ENCODE peak calls at places on chromosomes 2 and 18, in nine cellular contexts. Z is CD4-positive, CD25-positive, alpha-beta regulatory T cell; E is upper lobe of right lung; I is A673; J is colonic mucosa; K is breast epithelium; Y is HCT116; N is cardiac muscle cell; Q is heart left ventricle. F is an unnamed sample. For H3K4me1, the result is how much of the 10 kb centered on the place peaks cover.

GRCh38 chr2:122863516-122863915 is 1108.1 kb downstream of the TSN start:
- DNase-seq in Z (no peak), E (no peak), I (no peak), J (no peak), K (no peak), Y (no peak), N (no peak), Q (no peak), F (no peak)

GRCh38 chr2:219684721-219685689 is 57.6 kb downstream of the SLC4A3 start:
- DNase-seq in Z (no peak), E (peak), I (peak), J (peak), K (peak), Y (peak), N (peak), Q (peak), F (peak)

GRCh38 chr2:8448822-8449577 is 232.9 kb upstream of the ID2 start:
- DNase-seq in Z (no peak), E (no peak), I (no peak), J (no peak), K (no peak), Y (no peak), N (no peak), Q (no peak), F (no peak)

GRCh38 chr18:7272268-7273049 is 41.6 kb downstream of the LRRC30 start:
- DNase-seq in Z (no peak), E (peak), I (peak), J (peak), K (peak), Y (no peak), N (peak), Q (peak), F (peak)

GRCh38 chr2:218983263-218983970 is 1.6 kb downstream of the FEV start:
- DNase-seq in Z (no peak), E (no peak), I (no peak), J (no peak), K (no peak), Y (no peak), N (no peak), Q (no peak), F (no peak)

GRCh38 chr2:125959047-125959446 is 696.9 kb upstream of the GYPC start:
- DNase-seq in Z (no peak), E (no peak), I (no peak), J (no peak), K (no peak), Y (no peak), N (no peak), Q (no peak), F (no peak)

GRCh38 chr2:155203187-155203586 is 504.7 kb downstream of the KCNJ3 start:
- DNase-seq in Z (no peak), E (no peak), I (peak), J (no peak), K (no peak), Y (no peak), N (no peak), Q (no peak), F (no peak)

GRCh38 chr18:13366977-13367892 is 148.7 kb downstream of the LDLRAD4 start:
- DNase-seq in Z (no peak), E (peak), I (no peak), J (no peak), K (no peak), Y (no peak), N (no peak), Q (no peak), F (no peak)

GRCh38 chr2:24831736-24832421 is 38.7 kb downstream of the CENPO start:
- DNase-seq in Z (no peak), E (peak), I (no peak), J (no peak), K (peak), Y (no peak), N (no peak), Q (peak), F (no peak)

GRCh38 chr2:56227811-56228210 is 44.0 kb downstream of the CCDC85A start:
- DNase-seq in Z (no peak), E (no peak), I (no peak), J (no peak), K (no peak), Y (no peak), N (no peak), Q (no peak), F (no peak)

GRCh38 chr18:65975536-65975935 is 224.7 kb downstream of the CDH7 start:
- DNase-seq in Z (no peak), E (no peak), I (no peak), J (no peak), K (no peak), Y (no peak), N (no peak), Q (no peak), F (no peak)

GRCh38 chr2:225207026-225207425 is 164.8 kb upstream of the DOCK10 start:
- DNase-seq in Z (no peak), E (no peak), I (no peak), J (no peak), K (no peak), Y (no peak), N (no peak), Q (no peak), F (no peak)

GRCh38 chr2:238247841-238248440 is 8.1 kb upstream of the HES6 start:
- DNase-seq in Z (no peak), E (no peak), I (no peak), J (no peak), K (no peak), Y (no peak), N (no peak), Q (peak), F (no peak)

GRCh38 chr2:217277646-217278048 is 417.8 kb upstream of the TNP1 start:
- DNase-seq in Z (no peak), E (no peak), I (no peak), J (no peak), K (peak), Y (no peak), N (peak), Q (peak), F (peak)

DNA sequence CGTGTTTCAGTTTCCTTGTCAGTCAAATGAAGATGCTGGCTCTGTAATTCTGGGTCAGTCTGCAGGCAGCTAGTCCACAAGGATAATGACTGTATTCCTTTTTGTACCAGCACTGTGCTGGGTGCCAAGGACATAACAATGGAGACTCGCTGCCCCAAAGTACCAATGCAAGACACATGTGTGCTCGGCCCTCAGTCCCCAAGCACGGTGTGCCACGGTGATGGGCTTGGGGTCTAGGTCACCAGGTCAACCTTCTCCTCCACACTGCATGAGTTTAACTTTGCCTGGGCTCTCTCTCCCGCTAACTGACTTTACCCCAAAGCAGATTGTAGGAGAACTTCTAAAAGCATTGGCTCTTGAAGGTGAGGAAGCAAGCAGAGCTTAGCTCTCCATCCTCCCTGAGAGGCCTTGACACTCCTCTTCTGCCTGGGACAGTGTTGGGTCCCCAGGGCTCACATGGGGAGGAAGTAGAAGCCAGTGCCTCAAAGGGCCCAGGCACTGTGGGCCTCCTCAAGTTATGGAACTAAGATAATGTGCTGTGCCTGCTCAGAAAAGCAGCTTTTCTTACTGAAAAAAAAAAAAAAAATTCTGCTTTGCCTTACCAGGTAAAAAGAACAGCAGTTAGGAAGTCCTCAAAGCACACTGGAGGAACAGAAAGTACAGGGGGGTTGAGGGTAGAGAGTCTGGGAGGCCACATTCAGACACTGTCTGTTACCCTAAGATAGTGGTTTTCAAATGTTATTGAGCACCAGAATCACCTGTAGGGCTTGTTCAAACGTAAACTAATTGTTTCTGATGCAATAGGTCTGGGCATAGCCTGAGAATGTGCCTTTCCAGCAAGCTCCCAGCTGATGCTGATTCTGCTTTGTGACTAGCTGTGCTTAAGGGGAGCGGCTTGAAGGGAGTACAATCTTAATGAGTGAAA is 276.4 kb upstream of the CXCR4 start:
- DNase-seq in Z (no peak), E (no peak), I (no peak), J (no peak), K (no peak), Y (no peak), N (no peak), Q (no peak), F (no peak)
- H3K27ac ChIP-seq in Z (no peak), E (no peak), I (no peak), J (no peak), K (no peak), Y (no peak), N (no peak), Q (no peak), F (no peak)

DNA sequence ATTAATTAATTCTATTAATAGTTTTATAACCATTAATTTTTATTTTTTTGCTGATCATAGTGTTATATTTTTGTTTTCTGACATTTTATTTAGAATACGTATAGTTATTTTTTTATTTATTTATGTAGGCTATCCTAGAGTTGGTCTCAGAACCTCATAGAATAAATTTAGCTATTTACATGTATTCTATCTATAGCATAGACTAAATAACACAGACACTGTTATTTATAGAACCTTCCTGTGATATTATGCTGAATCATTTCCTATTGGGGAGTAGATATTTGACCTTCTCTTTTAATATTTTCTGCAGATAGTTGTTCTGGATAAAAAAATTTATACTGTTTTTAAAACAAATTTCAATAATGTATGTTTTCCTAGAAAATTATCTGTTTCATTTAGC is 20.2 kb downstream of the ARHGEF33 start:
- DNase-seq in Z (no peak), E (no peak), I (no peak), J (no peak), K (no peak), Y (no peak), N (no peak), Q (no peak), F (no peak)
- H3K4me1 ChIP-seq in Z (under half), E (under half), I (under half), J (under half), K (under half), Y (under half), N (under half), Q (under half), F (under half)

GRCh38 chr2:188970201-188970600 is 4.0 kb upstream of the COL3A1 start:
- DNase-seq in Z (no peak), E (no peak), I (no peak), J (no peak), K (no peak), Y (no peak), N (peak), Q (no peak), F (no peak)

GRCh38 chr2:188971316-188971930 is 2.8 kb upstream of the COL3A1 start:
- DNase-seq in Z (no peak), E (no peak), I (no peak), J (no peak), K (no peak), Y (no peak), N (peak), Q (no peak), F (no peak)

GRCh38 chr2:188966079-188966571 is 8.0 kb upstream of the COL3A1 start:
- DNase-seq in Z (no peak), E (no peak), I (no peak), J (no peak), K (no peak), Y (no peak), N (peak), Q (no peak), F (no peak)

GRCh38 chr2:188966728-188967127 is 7.4 kb upstream of the COL3A1 start:
- DNase-seq in Z (no peak), E (no peak), I (no peak), J (no peak), K (no peak), Y (no peak), N (peak), Q (peak), F (no peak)

GRCh38 chr2:188969236-188970032 is 4.7 kb upstream of the COL3A1 start:
- DNase-seq in Z (no peak), E (no peak), I (peak), J (no peak), K (no peak), Y (no peak), N (peak), Q (no peak), F (no peak)
- H3K27ac ChIP-seq in Z (no peak), E (no peak), I (no peak), J (peak), K (peak), Y (no peak), N (no peak), Q (peak), F (no peak)

GRCh38 chr2:130198343-130198742 is at the start of gene TUBA3E:
- DNase-seq in Z (no peak), E (no peak), I (no peak), J (no peak), K (no peak), Y (no peak), N (no peak), Q (no peak), F (no peak)
- H3K4me1 ChIP-seq in Z (under half), E (under half), I (under half), J (under half), K (under half), Y (under half), N (under half), Q (under half), F (under half)

GRCh38 chr2:207225773-207226172 is 60.0 kb upstream of the KLF7 start:
- DNase-seq in Z (no peak), E (no peak), I (no peak), J (no peak), K (no peak), Y (no peak), N (no peak), Q (no peak), F (no peak)

GRCh38 chr2:207226243-207226642 is 60.5 kb upstream of the KLF7 start:
- DNase-seq in Z (no peak), E (no peak), I (no peak), J (no peak), K (no peak), Y (no peak), N (no peak), Q (no peak), F (no peak)

GRCh38 chr2:207224391-207224790 is 58.6 kb upstream of the KLF7 start:
- DNase-seq in Z (no peak), E (no peak), I (no peak), J (no peak), K (no peak), Y (no peak), N (no peak), Q (no peak), F (no peak)

GRCh38 chr2:207226671-207227061 is 60.9 kb upstream of the KLF7 start:
- DNase-seq in Z (no peak), E (no peak), I (no peak), J (no peak), K (no peak), Y (no peak), N (no peak), Q (no peak), F (no peak)

GRCh38 chr2:207224814-207225482 is 59.2 kb upstream of the KLF7 start:
- DNase-seq in Z (no peak), E (no peak), I (no peak), J (no peak), K (no peak), Y (no peak), N (no peak), Q (no peak), F (no peak)
- H3K27ac ChIP-seq in Z (no peak), E (no peak), I (no peak), J (no peak), K (no peak), Y (no peak), N (no peak), Q (peak), F (no peak)

GRCh38 chr2:202034249-202035088 is 814 bp downstream of the FZD7 start:
- DNase-seq in Z (peak), E (peak), I (peak), J (peak), K (no peak), Y (no peak), N (peak), Q (no peak), F (peak)
- H3K4me1 ChIP-seq in Z (under half), E (under half), I (under half), J (under half), K (under half), Y (under half), N (under half), Q (under half), F (under half)

DNA sequence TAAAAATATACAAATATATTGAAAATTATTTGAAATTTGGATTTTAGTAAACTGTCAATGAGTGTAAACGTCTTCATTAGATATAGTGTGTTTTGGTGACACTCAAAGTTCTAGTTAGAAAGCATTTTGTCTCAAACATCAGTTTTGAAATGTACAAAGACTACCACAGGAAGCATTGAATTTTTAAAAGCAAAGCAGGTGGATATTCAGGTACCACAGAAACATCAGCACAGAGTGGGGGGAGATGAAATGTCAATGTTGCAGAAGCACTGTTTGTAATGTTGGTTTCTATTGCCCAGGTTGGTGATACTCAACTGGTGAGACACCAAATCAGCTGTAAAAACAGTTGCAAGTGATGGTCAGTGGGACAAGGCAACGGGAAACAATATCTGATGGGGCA is 136.5 kb upstream of the ITGA4 start:
- DNase-seq in Z (no peak), E (no peak), I (no peak), J (no peak), K (no peak), Y (no peak), N (no peak), Q (no peak), F (no peak)
- H3K27ac ChIP-seq in Z (no peak), E (no peak), I (no peak), J (no peak), K (no peak), Y (no peak), N (no peak), Q (no peak), F (no peak)

GRCh38 chr18:43181711-43182110 is 66.2 kb upstream of the RIT2 start:
- DNase-seq in Z (no peak), E (no peak), I (no peak), J (no peak), K (no peak), Y (no peak), N (peak), Q (no peak), F (no peak)

GRCh38 chr18:43180814-43181213 is 65.3 kb upstream of the RIT2 start:
- DNase-seq in Z (no peak), E (no peak), I (no peak), J (no peak), K (no peak), Y (no peak), N (no peak), Q (no peak), F (no peak)
- H3K4me1 ChIP-seq in Z (under half), E (under half), I (under half), J (under half), K (under half), Y (under half), N (under half), Q (under half), F (under half)

GRCh38 chr2:71063216-71063615 is 5.2 kb upstream of the NAGK start:
- DNase-seq in Z (no peak), E (no peak), I (no peak), J (no peak), K (no peak), Y (no peak), N (no peak), Q (no peak), F (no peak)
- H3K27ac ChIP-seq in Z (no peak), E (no peak), I (no peak), J (no peak), K (no peak), Y (no peak), N (no peak), Q (peak), F (no peak)